ENCODE peak calls at places on chromosome 9, in four cellular contexts. Z is A549, B is GM12878, Y is endothelial cell of umbilical vein. F is an unnamed sample.

GRCh38 chr9:101514056-101514455 is 19.6 kb upstream of the RNF20 start:
- DNase-seq in Y (no peak), Z (no peak), B (no peak), F (no peak)

GRCh38 chr9:99966720-99967119 is 60.3 kb downstream of the STX17 start:
- DNase-seq in Y (peak), Z (peak), B (no peak), F (no peak)

GRCh38 chr9:13263511-13263910 is 16.0 kb downstream of the MPDZ start:
- DNase-seq in Z (no peak), B (no peak), Y (peak), F (no peak)

GRCh38 chr9:4081948-4082347 is 217.9 kb downstream of the GLIS3 start:
- DNase-seq in Z (no peak), B (no peak), Y (no peak), F (no peak)

GRCh38 chr9:96136992-96137665 is 164.8 kb downstream of the HSD17B3 start:
- DNase-seq in B (peak), Y (peak), Z (no peak), F (no peak)

GRCh38 chr9:96686638-96687335 is 31.7 kb upstream of the PRXL2C start:
- DNase-seq in B (no peak), Y (peak), Z (peak), F (no peak)

GRCh38 chr9:89686134-89686533 is 81.3 kb downstream of the GADD45G start:
- DNase-seq in Z (no peak), B (no peak), Y (no peak), F (no peak)

GRCh38 chr9:127788337-127789011 is 2.6 kb downstream of the CDK9 start:
- DNase-seq in Z (no peak), B (no peak), Y (no peak), F (no peak)

GRCh38 chr9:106888992-106889631 is 26.1 kb downstream of the ZNF462 start:
- DNase-seq in B (no peak), Z (no peak), Y (no peak), F (no peak)

GRCh38 chr9:126080641-126081040 is 246.0 kb upstream of the MVB12B start:
- DNase-seq in Y (no peak), Z (no peak), B (no peak), F (no peak)

GRCh38 chr9:97440160-97440559 is 28.3 kb downstream of the TDRD7 start:
- DNase-seq in Y (no peak), Z (no peak), B (no peak), F (no peak)

GRCh38 chr9:91301161-91301560 is 60.6 kb downstream of the AUH start:
- DNase-seq in Y (no peak), B (no peak), Z (no peak), F (no peak)

GRCh38 chr9:12846035-12846434 is 71.2 kb downstream of the LURAP1L start:
- DNase-seq in Z (no peak), B (no peak), Y (no peak), F (no peak)

GRCh38 chr9:95003694-95004451 is 277.4 kb downstream of the AOPEP start:
- DNase-seq in B (no peak), Y (peak), Z (peak), F (peak)

GRCh38 chr9:124088476-124088837 is 76.9 kb downstream of the LHX2 start:
- DNase-seq in Z (no peak), Y (no peak), B (no peak), F (no peak)
- TF ChIP-seq MYC in Z (no peak), Y (no peak), B (no peak), F (no peak)

GRCh38 chr9:133359420-133360175 is 3.2 kb downstream of the SURF2 start:
- DNase-seq in Z (no peak), Y (no peak), B (no peak), F (peak)
- TF ChIP-seq MYC in Z (no peak), Y (no peak), B (no peak), F (no peak)

GRCh38 chr9:123756484-123757106 is 173.3 kb downstream of the DENND1A start:
- DNase-seq in B (peak), Y (no peak), Z (no peak), F (no peak)

GRCh38 chr9:123757960-123758359 is 172.0 kb downstream of the DENND1A start:
- DNase-seq in Z (no peak), Y (no peak), B (no peak), F (no peak)

GRCh38 chr9:123757547-123757946 is 172.4 kb downstream of the DENND1A start:
- DNase-seq in Y (no peak), Z (no peak), B (no peak), F (no peak)

GRCh38 chr9:123763910-123764588 is 165.9 kb downstream of the DENND1A start:
- DNase-seq in Y (no peak), B (no peak), Z (peak), F (no peak)

GRCh38 chr9:123761905-123762605 is 167.9 kb downstream of the DENND1A start:
- DNase-seq in Y (no peak), Z (no peak), B (no peak), F (no peak)
- TF ChIP-seq MYC in Y (no peak), Z (no peak), B (no peak), F (no peak)

GRCh38 chr9:76894198-76894597 is 11.7 kb downstream of the PRUNE2 start:
- DNase-seq in Z (no peak), Y (no peak), B (no peak), F (no peak)
- TF ChIP-seq MYC in Z (no peak), Y (no peak), B (no peak), F (no peak)